ENCODE peak calls at places on chromosomes 7 and 10, in seven cellular contexts. B is IMR-90, S is A549, V is PC-9, G is Panc1, R is cardiac muscle cell, L is body of pancreas. Q is an unnamed sample. For H3K4me1, the result is how much of the 10 kb centered on the place peaks cover.

GRCh38 chr7:100626530-100627237 is 14.3 kb downstream of the MOSPD3 start:
- DNase-seq in B (peak), S (peak), V (peak), G (no peak), R (peak), L (peak), Q (no peak)

GRCh38 chr7:76358053-76358477 is 726 bp downstream of the YWHAG start:
- DNase-seq in B (peak), S (peak), V (no peak), G (no peak), R (no peak), L (peak), Q (no peak)

GRCh38 chr10:69802424-69803161 is 887 bp downstream of the COL13A1 start:
- DNase-seq in B (peak), S (peak), V (no peak), G (no peak), R (peak), L (peak), Q (no peak)

GRCh38 chr7:50119815-50120637 is 27.0 kb upstream of the ZPBP start:
- DNase-seq in B (no peak), S (peak), V (no peak), G (no peak), R (peak), L (no peak), Q (peak)

GRCh38 chr10:79994556-79994955 is 45.7 kb upstream of the SFTPD start:
- DNase-seq in B (no peak), S (no peak), V (no peak), G (no peak), R (no peak), L (no peak), Q (no peak)

GRCh38 chr10:25232229-25232628 is 57.4 kb downstream of the GPR158 start:
- DNase-seq in B (no peak), S (no peak), V (no peak), G (no peak), R (no peak), L (no peak), Q (no peak)

GRCh38 chr10:86770412-86770960 is 14.1 kb downstream of the BMPR1A start:
- DNase-seq in B (no peak), S (no peak), V (no peak), G (no peak), R (no peak), L (no peak), Q (no peak)

GRCh38 chr10:529831-530230 is 159.6 kb downstream of the DIP2C start:
- DNase-seq in B (no peak), S (no peak), V (no peak), G (no peak), R (no peak), L (no peak), Q (no peak)

GRCh38 chr7:128203710-128204214 is 37.3 kb upstream of the LEP start:
- DNase-seq in B (peak), S (no peak), V (no peak), G (no peak), R (no peak), L (no peak), Q (no peak)

GRCh38 chr7:158995514-158995913 is 139.2 kb downstream of the DYNC2I1 start:
- DNase-seq in B (no peak), S (no peak), V (no peak), G (no peak), R (no peak), L (no peak), Q (no peak)

GRCh38 chr7:15439853-15440252 is 122.0 kb downstream of the AGMO start:
- DNase-seq in B (no peak), S (no peak), V (no peak), G (no peak), R (no peak), L (no peak), Q (no peak)

GRCh38 chr7:130950741-130951140 is 216.7 kb upstream of the KLF14 start:
- DNase-seq in B (no peak), S (no peak), V (no peak), G (no peak), R (no peak), L (no peak), Q (no peak)
- H3K4me1 ChIP-seq in B (under half), S (half or more), V (under half), G (half or more), R (under half), L (under half), Q (under half)

DNA sequence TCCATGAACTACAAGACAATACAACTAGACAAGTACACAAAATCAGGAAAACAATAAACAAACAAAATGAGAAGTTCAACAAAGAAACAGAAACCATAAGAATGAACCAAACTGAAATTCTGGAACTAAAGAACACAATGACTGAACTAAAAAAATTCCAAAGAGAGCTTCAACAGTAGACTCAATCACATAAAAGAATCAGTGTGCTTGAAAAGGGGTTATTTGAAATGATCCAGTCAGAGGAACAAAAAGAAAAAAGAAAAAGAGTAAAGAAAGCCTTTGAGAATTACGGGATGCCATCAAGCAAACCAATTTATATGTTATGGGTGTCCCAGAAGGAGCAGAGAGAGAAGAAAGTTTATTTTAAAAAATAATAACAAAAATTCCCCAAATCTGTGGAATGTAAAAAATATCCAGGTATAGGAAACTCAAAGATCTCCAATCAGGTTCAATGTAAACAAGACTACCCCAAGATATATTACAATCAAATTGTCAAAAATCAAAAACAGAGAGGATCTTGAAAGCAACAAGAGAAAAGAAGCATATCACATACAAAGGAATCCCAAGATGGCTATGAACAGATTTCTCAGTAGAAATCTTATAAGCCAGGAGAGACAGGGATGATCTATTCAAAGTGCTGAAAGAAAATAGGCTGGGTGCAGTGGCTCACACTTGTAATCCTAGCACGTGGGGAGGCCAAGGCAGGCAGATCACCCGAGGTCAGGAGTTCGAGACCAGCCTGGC is 18.7 kb downstream of the COG5 start:
- DNase-seq in B (no peak), S (no peak), V (no peak), G (no peak), R (no peak), L (no peak), Q (no peak)
- H3K4me3 ChIP-seq in B (no peak), S (no peak), V (no peak), G (no peak), R (no peak), L (no peak), Q (no peak)

DNA sequence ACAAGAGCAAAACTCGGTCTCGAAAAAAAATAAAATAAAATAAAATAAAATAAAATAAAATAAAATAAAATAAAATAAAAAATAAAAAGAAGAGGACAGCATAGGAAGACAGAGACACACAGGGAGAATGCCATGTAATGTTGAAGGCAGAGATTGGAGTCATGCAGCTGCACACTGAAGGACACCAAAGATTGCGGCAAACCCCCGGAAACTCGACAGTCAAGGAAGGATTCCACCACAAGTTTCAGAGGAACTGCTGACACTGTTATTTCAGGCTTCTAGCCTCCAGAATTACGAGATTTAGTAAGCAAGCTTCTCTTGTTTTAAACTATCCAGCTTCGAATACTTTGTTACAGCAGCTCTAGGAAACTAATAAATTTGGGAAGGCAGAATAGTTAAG is 9.4 kb downstream of the CPED1 start:
- DNase-seq in B (no peak), S (no peak), V (no peak), G (no peak), R (no peak), L (no peak), Q (no peak)
- H3K4me1 ChIP-seq in B (under half), S (under half), V (under half), G (under half), R (under half), L (under half), Q (under half)

GRCh38 chr10:3036155-3036554 is 31.2 kb upstream of the PFKP start:
- DNase-seq in B (no peak), S (no peak), V (no peak), G (no peak), R (no peak), L (no peak), Q (no peak)
- H3K4me3 ChIP-seq in B (no peak), S (no peak), V (no peak), G (no peak), R (no peak), L (no peak), Q (no peak)

GRCh38 chr10:88941026-88941425 is 11.5 kb downstream of the ACTA2 start:
- DNase-seq in B (no peak), S (no peak), V (no peak), G (no peak), R (no peak), L (no peak), Q (no peak)
- H3K4me1 ChIP-seq in B (under half), S (under half), V (under half), G (under half), R (under half), L (under half), Q (under half)

GRCh38 chr7:142854505-142855400 is at the start of gene EPHB6:
- DNase-seq in B (peak), S (peak), V (peak), G (no peak), R (peak), L (peak), Q (no peak)
- H3K4me3 ChIP-seq in B (peak), S (peak), V (peak), G (peak), R (peak), L (peak), Q (peak)

GRCh38 chr7:47935336-47935735 is 12.9 kb downstream of the PKD1L1 start:
- DNase-seq in B (no peak), S (no peak), V (no peak), G (no peak), R (no peak), L (no peak), Q (no peak)
- H3K4me1 ChIP-seq in B (under half), S (under half), V (under half), G (under half), R (under half), L (under half), Q (under half)

GRCh38 chr7:77710861-77711260 is 14.6 kb downstream of the RSBN1L start:
- DNase-seq in B (no peak), S (no peak), V (no peak), G (no peak), R (no peak), L (no peak), Q (no peak)

GRCh38 chr7:77714195-77714594 is 17.9 kb downstream of the RSBN1L start:
- DNase-seq in B (no peak), S (no peak), V (no peak), G (no peak), R (no peak), L (no peak), Q (no peak)

GRCh38 chr7:77707504-77707992 is 11.3 kb downstream of the RSBN1L start:
- DNase-seq in B (no peak), S (no peak), V (no peak), G (no peak), R (no peak), L (no peak), Q (no peak)

DNA sequence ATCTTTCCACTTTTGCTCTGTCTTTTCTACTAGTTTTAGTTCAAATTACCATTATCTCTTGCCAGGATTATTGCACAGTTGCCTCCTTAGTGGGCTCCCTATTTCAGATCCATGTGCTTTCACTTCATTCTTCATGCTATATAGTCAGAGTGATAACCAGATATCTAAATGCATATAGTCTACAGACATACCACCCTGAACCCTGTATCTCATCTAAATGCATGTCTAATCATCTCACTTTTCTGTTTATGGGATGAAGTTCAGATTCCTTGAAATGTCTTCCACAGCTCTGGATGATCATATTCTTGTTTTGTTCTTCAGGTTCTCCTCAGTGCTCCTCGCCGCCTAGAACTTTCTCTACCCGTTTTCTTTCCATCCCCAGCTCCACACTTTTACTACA is 13.8 kb downstream of the RSBN1L start:
- DNase-seq in B (no peak), S (no peak), V (no peak), G (no peak), R (no peak), L (no peak), Q (no peak)
- H3K4me3 ChIP-seq in B (no peak), S (no peak), V (no peak), G (no peak), R (no peak), L (no peak), Q (no peak)

GRCh38 chr10:110075726-110076125 is 67.9 kb downstream of the ADD3 start:
- DNase-seq in B (no peak), S (no peak), V (no peak), G (no peak), R (no peak), L (no peak), Q (no peak)
- H3K4me1 ChIP-seq in B (under half), S (under half), V (under half), G (under half), R (half or more), L (under half), Q (under half)